ENCODE peak calls at places on chromosomes 7 and 10, in eight cellular contexts. B is K562, W is ovary, S is A549, I is endothelial cell of umbilical vein, Q is heart left ventricle, Z is lower leg skin, V is GM12878. D is an unnamed sample.
A peak's percentile ranks its signal among the peaks of the same experiment; 100 is the strongest.

GRCh38 chr10:24685958-24686540 is 37.6 kb downstream of the ARHGAP21 start:
- DNase-seq in Q (no peak), I (peak; percentile 52), Z (no peak), V (no peak), S (no peak), B (peak; percentile 29), W (no peak), D (no peak)

GRCh38 chr7:64314493-64315020 is 796 bp downstream of the ZNF736 start:
- DNase-seq in I (no peak), S (no peak), V (no peak), Q (no peak), Z (no peak), W (no peak), B (peak; percentile 14), D (no peak)

GRCh38 chr10:76089626-76090185 is 658.3 kb downstream of the LRMDA start:
- DNase-seq in Z (no peak), V (no peak), S (no peak), B (no peak), W (no peak), I (no peak), Q (no peak), D (no peak)

GRCh38 chr10:99619090-99619800 is 994 bp downstream of the SLC25A28 start:
- DNase-seq in Q (no peak), B (peak; percentile 7), V (peak; percentile 39), S (no peak), W (no peak), I (peak; percentile 69), Z (no peak), D (no peak)

GRCh38 chr10:6918305-6918704 is 338.2 kb upstream of the PRKCQ start:
- DNase-seq in V (no peak), Z (no peak), Q (peak; percentile 31), S (no peak), W (no peak), I (no peak), B (peak; percentile 70), D (no peak)

GRCh38 chr7:134587736-134588135 is 38.8 kb downstream of the AKR1B15 start:
- DNase-seq in I (no peak), V (no peak), Q (no peak), S (no peak), B (no peak), Z (no peak), W (no peak), D (no peak)

GRCh38 chr10:1608408-1609037 is 128.8 kb downstream of the ADARB2 start:
- DNase-seq in I (no peak), V (no peak), Q (no peak), B (no peak), Z (no peak), W (no peak), S (no peak), D (no peak)

GRCh38 chr10:85826377-85826776 is 540.2 kb downstream of the GRID1 start:
- DNase-seq in S (no peak), V (no peak), W (no peak), I (no peak), Q (no peak), B (no peak), Z (no peak), D (no peak)

GRCh38 chr7:1027285-1028043 is 16.9 kb upstream of the GPR146 start:
- DNase-seq in Q (no peak), B (peak; percentile 64), W (peak; percentile 60), S (no peak), I (peak; percentile 44), V (no peak), Z (no peak), D (no peak)

GRCh38 chr10:90862908-90863514 is 5.2 kb upstream of the HTR7 start:
- DNase-seq in Q (no peak), Z (no peak), S (peak; percentile 28), B (peak; percentile 19), W (no peak), V (no peak), I (peak; percentile 49), D (no peak)

GRCh38 chr10:96720422-96721206 is at the start of gene PIK3AP1:
- DNase-seq in Z (no peak), Q (peak; percentile 61), I (no peak), V (no peak), S (peak; percentile 56), W (peak; percentile 51), B (peak; percentile 25), D (peak; percentile 69)

GRCh38 chr10:33216661-33217427 is 117.6 kb downstream of the NRP1 start:
- DNase-seq in Q (no peak), V (no peak), I (peak; percentile 60), W (no peak), B (no peak), Z (no peak), S (peak; percentile 40), D (no peak)

GRCh38 chr10:3961082-3961481 is 176.1 kb upstream of the KLF6 start:
- DNase-seq in Z (no peak), W (no peak), I (no peak), B (no peak), S (no peak), V (no peak), Q (no peak), D (no peak)

GRCh38 chr7:42877852-42878251 is 34.0 kb downstream of the C7orf25 start:
- DNase-seq in Z (no peak), S (no peak), B (no peak), Q (no peak), V (no peak), I (no peak), W (no peak), D (no peak)

GRCh38 chr10:126135177-126135576 is 238.8 kb downstream of the FANK1 start:
- DNase-seq in W (no peak), S (no peak), Q (no peak), B (peak; percentile 1), Z (no peak), I (no peak), V (no peak), D (no peak)

GRCh38 chr7:12386237-12386839 is 17.3 kb downstream of the VWDE start:
- DNase-seq in S (no peak), B (peak; percentile 37), V (no peak), I (no peak), Z (no peak), Q (no peak), W (no peak), D (no peak)

GRCh38 chr7:4715385-4715770 is 33.3 kb downstream of the FOXK1 start:
- DNase-seq in W (no peak), Z (peak; percentile 78), B (no peak), I (no peak), S (no peak), Q (peak; percentile 84), V (no peak), D (no peak)

GRCh38 chr10:109239371-109239770 is 683.9 kb downstream of the XPNPEP1 start:
- DNase-seq in Q (no peak), B (no peak), W (no peak), S (no peak), Z (no peak), V (no peak), I (no peak), D (no peak)

DNA sequence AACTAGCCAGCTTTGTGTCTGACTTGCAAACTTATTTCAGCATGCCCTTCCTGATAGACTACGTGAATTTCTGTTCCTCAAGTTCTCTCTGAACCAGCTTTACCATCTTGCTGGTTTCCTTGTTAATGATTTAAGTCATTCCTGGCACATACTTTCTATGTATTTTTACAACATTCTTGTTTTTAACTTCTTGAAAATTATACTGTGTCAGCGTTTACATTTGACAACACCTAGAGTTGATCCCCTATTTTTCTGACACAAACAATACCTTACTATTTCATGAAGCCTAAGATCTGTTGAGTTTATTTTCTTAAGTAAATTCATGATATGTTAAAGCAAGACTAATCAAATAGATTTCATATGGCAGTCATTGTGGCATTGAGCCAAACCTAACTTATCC is 686.3 kb downstream of the XPNPEP1 start:
- DNase-seq in Q (no peak), B (no peak), I (no peak), Z (no peak), V (no peak), S (no peak), W (no peak), D (no peak)
- TF ChIP-seq POLR2A in Q (no peak), B (no peak), I (no peak), Z (no peak), V (no peak), S (no peak), W (no peak), D (no peak)

GRCh38 chr7:24795407-24795767 is 38.1 kb upstream of the GSDME start:
- DNase-seq in B (peak; percentile 45), V (no peak), I (no peak), Z (no peak), Q (no peak), S (no peak), W (no peak), D (no peak)

GRCh38 chr7:24797270-24797669 is 40.0 kb upstream of the GSDME start:
- DNase-seq in Z (no peak), S (no peak), I (no peak), Q (no peak), V (no peak), W (no peak), B (no peak), D (no peak)

GRCh38 chr7:24788956-24789576 is 31.8 kb upstream of the GSDME start:
- DNase-seq in W (no peak), Z (no peak), V (no peak), Q (no peak), B (no peak), I (no peak), S (no peak), D (no peak)

GRCh38 chr7:24800073-24800472 is 42.8 kb upstream of the GSDME start:
- DNase-seq in Z (no peak), S (no peak), V (no peak), W (no peak), Q (no peak), B (no peak), I (no peak), D (no peak)

GRCh38 chr7:24793982-24794648 is 36.9 kb upstream of the GSDME start:
- DNase-seq in Q (no peak), B (peak; percentile 25), S (no peak), I (no peak), Z (no peak), V (no peak), W (no peak), D (no peak)
- TF ChIP-seq POLR2A in Q (no peak), B (peak; percentile 49), S (no peak), I (no peak), Z (no peak), V (no peak), W (no peak), D (no peak)

GRCh38 chr7:129367700-129368388 is 66.4 kb upstream of the STRIP2 start:
- DNase-seq in W (peak; percentile 78), S (peak; percentile 69), I (peak; percentile 77), V (peak; percentile 57), Z (peak; percentile 64), B (peak; percentile 91), Q (peak; percentile 73), D (peak; percentile 41)
- TF ChIP-seq POLR2A in W (no peak), S (no peak), I (no peak), V (peak; percentile 44), Z (no peak), B (no peak), Q (no peak), D (no peak)

DNA sequence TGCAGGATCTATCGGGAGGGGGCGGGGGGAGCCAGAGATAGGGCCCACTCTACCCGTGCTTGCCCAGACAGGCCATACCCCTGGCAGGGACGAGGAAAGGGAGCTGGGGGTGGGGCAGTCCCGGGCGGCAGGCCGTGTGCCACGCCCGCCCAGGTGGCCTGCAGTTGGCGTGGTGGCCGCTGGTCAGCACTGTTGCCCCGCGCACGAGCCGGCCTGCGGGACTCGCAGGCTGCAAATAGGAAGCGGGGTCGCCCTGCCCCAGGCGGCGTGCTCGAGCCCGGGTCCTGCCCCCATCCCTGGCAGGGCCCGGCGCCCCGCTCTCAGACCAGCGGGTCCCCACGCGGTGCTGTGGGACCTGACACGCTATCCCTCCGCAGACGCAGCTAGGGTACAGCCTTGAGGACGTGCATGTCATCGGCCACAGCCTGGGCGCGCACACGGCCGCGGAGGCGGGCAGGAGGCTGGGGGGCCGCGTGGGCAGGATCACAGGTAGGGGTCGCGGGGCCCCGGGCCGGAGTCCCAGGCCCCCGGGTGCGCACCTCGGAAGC is 6.7 kb downstream of the PNLIPRP2 start:
- DNase-seq in W (peak; percentile 64), B (peak; percentile 3), V (no peak), Q (no peak), Z (no peak), S (peak; percentile 44), I (no peak), D (no peak)
- TF ChIP-seq POLR2A in W (no peak), B (no peak), V (no peak), Q (no peak), Z (no peak), S (no peak), I (no peak), D (no peak)